ENCODE peak calls at places on chromosomes 6 and 20, in four cellular contexts. S, W, C and A are unnamed samples.
A peak's percentile ranks its signal among the peaks of the same experiment; 100 is the strongest.

GRCh38 chr20:63835031-63835858 is 4.2 kb upstream of the ZBTB46 start:
- DNase-seq in S (peak; percentile 92), W (peak; percentile 48), C (peak; percentile 90), A (peak; percentile 99)

GRCh38 chr20:3716195-3716834 is 3.9 kb upstream of the SIGLEC1 start:
- DNase-seq in S (peak; percentile 38), W (no peak), C (peak; percentile 82), A (peak; percentile 80)

GRCh38 chr6:40923860-40924259 is 115.2 kb downstream of the UNC5CL start:
- DNase-seq in S (no peak), W (no peak), C (no peak), A (no peak)

GRCh38 chr6:120764312-120764711 is 570.0 kb downstream of the TBC1D32 start:
- DNase-seq in S (no peak), W (no peak), C (no peak), A (peak; percentile 44)

GRCh38 chr20:7459123-7459522 is 481.1 kb downstream of the HAO1 start:
- DNase-seq in S (no peak), W (no peak), C (no peak), A (no peak)

GRCh38 chr6:112087916-112088315 is 525 bp downstream of the FAM229B start:
- DNase-seq in S (no peak), W (no peak), C (no peak), A (no peak)

GRCh38 chr6:69901361-69901760 is 35.0 kb downstream of the COL19A1 start:
- DNase-seq in S (no peak), W (no peak), C (no peak), A (no peak)

GRCh38 chr6:155328539-155329459 is 14.5 kb upstream of the TFB1M start:
- DNase-seq in S (no peak), W (no peak), C (no peak), A (peak; percentile 62)

GRCh38 chr6:1463751-1464397 is 74.5 kb downstream of the FOXF2 start:
- DNase-seq in S (no peak), W (no peak), C (no peak), A (no peak)

GRCh38 chr6:36633915-36634314 is 39.8 kb downstream of the SRSF3 start:
- DNase-seq in S (no peak), W (no peak), C (peak; percentile 52), A (no peak)

GRCh38 chr6:133802861-133803260 is 86.1 kb upstream of the TCF21 start:
- DNase-seq in S (no peak), W (no peak), C (no peak), A (no peak)

GRCh38 chr20:13995841-13996240 is 525 bp downstream of the MACROD2 start:
- DNase-seq in S (no peak), W (no peak), C (peak; percentile 79), A (peak; percentile 22)

GRCh38 chr6:53647437-53648094 is 18.0 kb downstream of the KLHL31 start:
- DNase-seq in S (no peak), W (no peak), C (no peak), A (no peak)

GRCh38 chr6:100493206-100493888 is 28.6 kb upstream of the SIM1 start:
- DNase-seq in S (peak; percentile 11), W (peak; percentile 26), C (no peak), A (peak; percentile 72)

GRCh38 chr6:112957526-112957916 is 610.4 kb downstream of the RFPL4B start:
- DNase-seq in S (no peak), W (no peak), C (no peak), A (no peak)

GRCh38 chr6:34149831-34150400 is 4.0 kb upstream of the GRM4 start:
- DNase-seq in S (no peak), W (no peak), C (peak; percentile 14), A (no peak)

GRCh38 chr6:170434114-170434820 is 118.8 kb downstream of the PSMB1 start:
- DNase-seq in S (no peak), W (no peak), C (no peak), A (peak; percentile 47)

GRCh38 chr6:4401408-4402367 is 266.3 kb upstream of the ECI2 start:
- DNase-seq in S (no peak), W (no peak), C (no peak), A (no peak)

GRCh38 chr20:47927944-47928343 is 142.7 kb upstream of the SULF2 start:
- DNase-seq in S (no peak), W (peak; percentile 86), C (no peak), A (no peak)

GRCh38 chr20:42484335-42484734 is 705.4 kb downstream of the PTPRT start:
- DNase-seq in S (no peak), W (no peak), C (no peak), A (no peak)

GRCh38 chr20:36744764-36745191 is 1.1 kb downstream of the NDRG3 start:
- DNase-seq in S (no peak), W (no peak), C (peak; percentile 73), A (peak; percentile 83)

GRCh38 chr6:83463886-83464285 is 33.0 kb upstream of the ME1 start:
- DNase-seq in S (no peak), W (peak; percentile 38), C (no peak), A (no peak)

GRCh38 chr20:22382742-22383141 is 201.6 kb downstream of the FOXA2 start:
- DNase-seq in S (no peak), W (peak; percentile 90), C (no peak), A (no peak)

GRCh38 chr20:59933296-59933848 is at the start of gene SYCP2:
- DNase-seq in S (no peak), W (no peak), C (peak; percentile 95), A (no peak)

GRCh38 chr6:62623851-62624532 is 338.0 kb upstream of the KHDRBS2 start:
- DNase-seq in S (no peak), W (no peak), C (no peak), A (no peak)

GRCh38 chr20:6704132-6704861 is 63.2 kb upstream of the BMP2 start:
- DNase-seq in S (no peak), W (no peak), C (no peak), A (no peak)

GRCh38 chr6:38443750-38444149 is 196.0 kb downstream of the BTBD9 start:
- DNase-seq in S (no peak), W (no peak), C (peak; percentile 42), A (peak; percentile 54)

GRCh38 chr6:170053966-170054661 is 236.8 kb downstream of the DLL1 start:
- DNase-seq in S (no peak), W (no peak), C (no peak), A (no peak)

GRCh38 chr20:32847964-32848363 is 10.8 kb upstream of the EFCAB8 start:
- DNase-seq in S (no peak), W (no peak), C (no peak), A (no peak)
- H3K4me1 ChIP-seq in S (peaks cover 2% of the 10 kb centered on the region), W (peaks cover 22% of the 10 kb centered on the region), C (no peaks in the 10 kb centered on the region), A (no peaks in the 10 kb centered on the region)

DNA sequence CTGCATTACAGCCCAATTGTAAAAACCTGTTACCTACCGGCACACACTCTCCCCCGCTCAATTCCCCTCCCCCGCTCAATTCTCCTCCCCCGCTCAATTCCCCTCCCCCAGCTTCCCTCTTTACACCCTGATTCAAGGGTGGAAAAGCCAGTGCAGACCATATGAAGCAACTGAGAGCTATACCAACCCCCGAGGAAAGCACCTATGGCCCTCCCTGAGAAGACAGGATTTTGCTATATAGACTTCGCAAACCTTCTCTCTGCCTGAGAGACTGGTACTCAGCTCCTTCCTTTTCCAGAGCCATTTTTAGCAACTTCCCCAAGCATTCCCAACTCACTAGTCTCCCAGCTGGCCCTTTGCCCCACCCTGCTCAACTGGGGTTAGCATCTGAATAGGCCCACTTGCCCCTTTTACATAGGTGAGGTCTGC is 7.6 kb downstream of the GNAS-AS1 start:
- DNase-seq in S (peak; percentile 57), W (no peak), C (no peak), A (peak; percentile 38)
- H3K4me1 ChIP-seq in S (peaks cover 16% of the 10 kb centered on the region), W (no peaks in the 10 kb centered on the region), C (peaks cover 7% of the 10 kb centered on the region), A (peaks cover 6% of the 10 kb centered on the region)

GRCh38 chr6:30682181-30683117 is 4.0 kb downstream of the PPP1R18 start:
- DNase-seq in S (no peak), W (no peak), C (peak; percentile 84), A (peak; percentile 92)
- H3K4me1 ChIP-seq in S (peaks cover 12% of the 10 kb centered on the region), W (peaks cover 29% of the 10 kb centered on the region), C (peaks cover 57% of the 10 kb centered on the region), A (peaks cover 21% of the 10 kb centered on the region)

DNA sequence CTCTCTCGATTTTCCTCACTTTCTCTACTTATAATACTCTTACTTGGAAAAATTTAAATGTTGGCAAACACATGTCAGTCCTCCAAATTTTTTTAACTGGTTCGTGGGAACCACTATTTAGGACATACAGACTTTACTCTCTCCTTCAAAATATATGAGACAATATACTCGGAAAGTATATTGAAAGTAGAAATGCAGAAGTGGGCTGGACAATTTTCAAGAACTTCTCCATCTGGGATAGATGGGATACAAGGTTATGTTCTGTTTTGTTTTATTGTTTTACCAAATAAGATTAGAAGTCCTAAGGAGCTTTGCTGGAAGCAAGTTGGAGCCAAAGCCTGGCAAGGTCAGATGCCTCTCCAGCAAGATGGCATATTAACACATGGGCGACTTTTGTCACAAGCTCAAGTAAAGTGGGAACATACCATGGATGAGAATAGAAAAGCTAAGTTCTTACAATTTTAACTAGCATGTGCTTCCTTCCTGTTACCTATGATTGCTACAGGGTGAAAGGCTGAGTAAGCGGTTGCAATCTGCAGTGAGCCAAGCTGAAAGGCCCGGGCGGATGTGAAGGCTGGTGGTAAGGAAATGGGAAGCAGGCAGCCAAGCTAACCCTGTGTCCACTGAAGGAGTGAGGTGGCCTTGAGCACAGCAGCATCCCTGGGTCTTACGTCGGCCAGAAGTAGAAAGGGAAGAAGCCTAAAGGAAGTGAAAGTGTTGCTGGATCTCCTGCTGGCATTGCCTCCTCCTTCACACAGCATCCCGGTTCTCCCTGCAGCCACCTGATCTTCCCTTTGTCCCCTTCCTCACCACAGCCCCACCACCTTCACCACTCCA is 7.1 kb downstream of the MAP3K5 start:
- DNase-seq in S (no peak), W (no peak), C (no peak), A (peak; percentile 13)
- H3K4me1 ChIP-seq in S (peaks cover 1% of the 10 kb centered on the region), W (peaks cover 45% of the 10 kb centered on the region), C (peaks cover 5% of the 10 kb centered on the region), A (no peaks in the 10 kb centered on the region)

GRCh38 chr20:21101453-21102251 is 4.5 kb downstream of the LINC00237 start:
- DNase-seq in S (no peak), W (no peak), C (peak; percentile 54), A (peak; percentile 91)
- H3K4me1 ChIP-seq in S (no peaks in the 10 kb centered on the region), W (peaks cover 11% of the 10 kb centered on the region), C (peaks cover 23% of the 10 kb centered on the region), A (peaks cover 3% of the 10 kb centered on the region)

DNA sequence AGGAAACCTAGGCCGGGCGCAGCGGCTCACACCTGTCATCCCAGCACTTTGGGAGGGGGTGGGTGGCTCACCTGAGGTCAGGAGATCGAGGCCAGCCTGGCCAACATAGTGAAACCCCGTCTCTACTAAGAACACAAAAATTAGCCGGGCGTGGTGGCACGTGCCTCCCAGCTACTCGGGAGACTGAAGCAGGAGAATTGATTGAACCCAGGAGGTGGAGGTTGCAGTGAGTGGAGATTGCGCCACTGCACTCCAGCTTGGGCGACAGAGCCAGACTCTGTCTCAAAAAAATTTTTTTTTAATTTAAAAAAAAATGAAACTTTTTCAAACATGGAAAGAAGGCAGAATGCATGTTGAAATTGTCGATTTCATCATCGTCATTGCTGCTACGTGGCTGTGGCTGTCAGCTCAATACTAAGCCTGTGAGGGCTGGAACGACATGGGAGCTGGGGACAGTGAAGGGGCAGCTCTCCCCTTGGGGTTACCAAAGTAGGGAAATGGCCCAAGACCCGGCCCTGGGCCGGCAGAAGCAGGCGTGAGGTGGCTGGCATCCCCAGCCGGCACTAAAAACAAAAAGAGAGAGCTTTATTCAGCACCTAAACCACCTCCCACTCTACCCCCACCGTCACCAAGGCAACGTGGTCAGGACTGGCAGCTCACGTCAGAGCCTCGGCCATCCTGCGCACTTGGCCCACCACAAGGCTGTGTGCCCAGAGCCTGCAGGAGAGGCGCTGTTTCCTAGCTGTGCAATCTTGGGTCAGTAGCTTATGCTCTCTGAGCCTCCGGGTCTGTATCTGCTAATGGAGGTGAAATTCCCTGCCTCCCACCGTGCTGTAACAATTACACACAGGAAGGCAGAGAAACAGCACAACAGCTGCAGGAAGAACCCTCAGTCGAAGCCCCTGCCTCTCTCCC is 30.8 kb downstream of the AGPAT4 start:
- DNase-seq in S (peak; percentile 23), W (no peak), C (no peak), A (peak; percentile 94)
- H3K4me1 ChIP-seq in S (no peaks in the 10 kb centered on the region), W (no peaks in the 10 kb centered on the region), C (no peaks in the 10 kb centered on the region), A (peaks cover 13% of the 10 kb centered on the region)